ENCODE peak calls at places on chromosomes 12 and 14, in eight cellular contexts. One of them, this sample, is unnamed. For H3K4me1, the result is how much of the 10 kb centered on the place peaks cover.

GRCh38 chr12:64685076-64685475 is 74.1 kb downstream of the GNS start:
- DNase-seq in esophagus muscularis mucosa: no peak
- DNase-seq in lung: no peak
- DNase-seq in adrenal gland: no peak
- DNase-seq in heart right ventricle: no peak
- DNase-seq in CD8-positive, alpha-beta T cell: no peak
- DNase-seq in GM23248: no peak
- DNase-seq in transverse colon: no peak
- DNase-seq in this sample: no peak

GRCh38 chr14:34465069-34465859 is 3.2 kb upstream of the SPTSSA start:
- DNase-seq in GM23248: peak
- DNase-seq in transverse colon: no peak
- DNase-seq in CD8-positive, alpha-beta T cell: no peak
- DNase-seq in heart right ventricle: no peak
- DNase-seq in adrenal gland: no peak
- DNase-seq in esophagus muscularis mucosa: no peak
- DNase-seq in lung: no peak
- DNase-seq in this sample: no peak

GRCh38 chr12:126492181-126492580 is 1426.9 kb downstream of the AACS start:
- DNase-seq in transverse colon: no peak
- DNase-seq in esophagus muscularis mucosa: no peak
- DNase-seq in CD8-positive, alpha-beta T cell: no peak
- DNase-seq in heart right ventricle: no peak
- DNase-seq in GM23248: no peak
- DNase-seq in adrenal gland: no peak
- DNase-seq in lung: no peak
- DNase-seq in this sample: no peak

GRCh38 chr12:111417290-111417689 is 11.6 kb downstream of the SH2B3 start:
- DNase-seq in esophagus muscularis mucosa: no peak
- DNase-seq in lung: no peak
- DNase-seq in heart right ventricle: no peak
- DNase-seq in GM23248: no peak
- DNase-seq in adrenal gland: no peak
- DNase-seq in transverse colon: no peak
- DNase-seq in CD8-positive, alpha-beta T cell: no peak
- DNase-seq in this sample: no peak

GRCh38 chr12:17333287-17333686 is 727.3 kb upstream of the LMO3 start:
- DNase-seq in adrenal gland: no peak
- DNase-seq in CD8-positive, alpha-beta T cell: no peak
- DNase-seq in lung: no peak
- DNase-seq in heart right ventricle: no peak
- DNase-seq in transverse colon: no peak
- DNase-seq in esophagus muscularis mucosa: no peak
- DNase-seq in GM23248: no peak
- DNase-seq in this sample: no peak

GRCh38 chr14:43621282-43621681 is 885.8 kb downstream of the FSCB start:
- DNase-seq in heart right ventricle: no peak
- DNase-seq in esophagus muscularis mucosa: no peak
- DNase-seq in GM23248: no peak
- DNase-seq in transverse colon: no peak
- DNase-seq in lung: no peak
- DNase-seq in adrenal gland: no peak
- DNase-seq in CD8-positive, alpha-beta T cell: no peak
- DNase-seq in this sample: no peak

GRCh38 chr12:21223930-21224329 is 92.9 kb downstream of the SLCO1B1 start:
- DNase-seq in CD8-positive, alpha-beta T cell: no peak
- DNase-seq in transverse colon: no peak
- DNase-seq in GM23248: no peak
- DNase-seq in lung: no peak
- DNase-seq in heart right ventricle: no peak
- DNase-seq in esophagus muscularis mucosa: no peak
- DNase-seq in adrenal gland: no peak
- DNase-seq in this sample: no peak

GRCh38 chr12:79549531-79550271 is 141.1 kb downstream of the PAWR start:
- DNase-seq in GM23248: peak
- DNase-seq in adrenal gland: no peak
- DNase-seq in CD8-positive, alpha-beta T cell: no peak
- DNase-seq in heart right ventricle: no peak
- DNase-seq in esophagus muscularis mucosa: no peak
- DNase-seq in lung: no peak
- DNase-seq in transverse colon: no peak
- DNase-seq in this sample: no peak

GRCh38 chr14:55867726-55868125 is 250.5 kb upstream of the PELI2 start:
- DNase-seq in CD8-positive, alpha-beta T cell: no peak
- DNase-seq in heart right ventricle: no peak
- DNase-seq in adrenal gland: no peak
- DNase-seq in esophagus muscularis mucosa: no peak
- DNase-seq in transverse colon: no peak
- DNase-seq in lung: no peak
- DNase-seq in GM23248: peak
- DNase-seq in this sample: no peak

GRCh38 chr12:113068312-113068935 is 11.9 kb downstream of the DTX1 start:
- DNase-seq in lung: no peak
- DNase-seq in transverse colon: no peak
- DNase-seq in GM23248: no peak
- DNase-seq in esophagus muscularis mucosa: no peak
- DNase-seq in CD8-positive, alpha-beta T cell: no peak
- DNase-seq in adrenal gland: no peak
- DNase-seq in heart right ventricle: no peak
- DNase-seq in this sample: no peak

GRCh38 chr12:113241191-113242017 is 20.1 kb downstream of the TPCN1 start:
- DNase-seq in lung: no peak
- DNase-seq in transverse colon: peak
- DNase-seq in heart right ventricle: no peak
- DNase-seq in esophagus muscularis mucosa: no peak
- DNase-seq in CD8-positive, alpha-beta T cell: no peak
- DNase-seq in adrenal gland: no peak
- DNase-seq in GM23248: peak
- DNase-seq in this sample: peak

GRCh38 chr14:62662811-62663477 is 382.3 kb downstream of the KCNH5 start:
- DNase-seq in transverse colon: no peak
- DNase-seq in lung: no peak
- DNase-seq in heart right ventricle: no peak
- DNase-seq in CD8-positive, alpha-beta T cell: no peak
- DNase-seq in adrenal gland: no peak
- DNase-seq in GM23248: no peak
- DNase-seq in esophagus muscularis mucosa: no peak
- DNase-seq in this sample: no peak

GRCh38 chr14:99257673-99258221 is 14.2 kb downstream of the BCL11B start:
- DNase-seq in transverse colon: no peak
- DNase-seq in adrenal gland: no peak
- DNase-seq in esophagus muscularis mucosa: no peak
- DNase-seq in lung: no peak
- DNase-seq in GM23248: no peak
- DNase-seq in CD8-positive, alpha-beta T cell: no peak
- DNase-seq in heart right ventricle: no peak
- DNase-seq in this sample: no peak

GRCh38 chr14:101120636-101121398 is 217.3 kb upstream of the RTL1 start:
- DNase-seq in CD8-positive, alpha-beta T cell: no peak
- DNase-seq in esophagus muscularis mucosa: peak
- DNase-seq in GM23248: no peak
- DNase-seq in heart right ventricle: peak
- DNase-seq in transverse colon: peak
- DNase-seq in lung: peak
- DNase-seq in adrenal gland: no peak
- DNase-seq in this sample: no peak

GRCh38 chr12:52043386-52044212 is 7.6 kb upstream of the NR4A1 start:
- DNase-seq in GM23248: peak
- DNase-seq in heart right ventricle: peak
- DNase-seq in transverse colon: no peak
- DNase-seq in CD8-positive, alpha-beta T cell: no peak
- DNase-seq in lung: no peak
- DNase-seq in adrenal gland: peak
- DNase-seq in esophagus muscularis mucosa: no peak
- DNase-seq in this sample: peak

GRCh38 chr14:101073598-101073965 is 170.1 kb upstream of the RTL1 start:
- DNase-seq in esophagus muscularis mucosa: no peak
- DNase-seq in heart right ventricle: no peak
- DNase-seq in lung: peak
- DNase-seq in adrenal gland: no peak
- DNase-seq in GM23248: no peak
- DNase-seq in transverse colon: no peak
- DNase-seq in CD8-positive, alpha-beta T cell: no peak
- DNase-seq in this sample: no peak

GRCh38 chr14:39267592-39268112 is 33.9 kb downstream of the MIA2 start:
- DNase-seq in adrenal gland: no peak
- DNase-seq in GM23248: no peak
- DNase-seq in transverse colon: no peak
- DNase-seq in esophagus muscularis mucosa: no peak
- DNase-seq in CD8-positive, alpha-beta T cell: no peak
- DNase-seq in heart right ventricle: no peak
- DNase-seq in lung: no peak
- DNase-seq in this sample: no peak

GRCh38 chr14:74401504-74402241 is 24.3 kb downstream of the SYNDIG1L start:
- DNase-seq in esophagus muscularis mucosa: no peak
- DNase-seq in CD8-positive, alpha-beta T cell: peak
- DNase-seq in GM23248: peak
- DNase-seq in lung: no peak
- DNase-seq in transverse colon: peak
- DNase-seq in heart right ventricle: peak
- DNase-seq in adrenal gland: no peak
- DNase-seq in this sample: no peak

GRCh38 chr12:27221625-27222387 is 22.3 kb upstream of the STK38L start:
- DNase-seq in CD8-positive, alpha-beta T cell: no peak
- DNase-seq in adrenal gland: no peak
- DNase-seq in lung: no peak
- DNase-seq in esophagus muscularis mucosa: no peak
- DNase-seq in heart right ventricle: no peak
- DNase-seq in transverse colon: no peak
- DNase-seq in GM23248: no peak
- DNase-seq in this sample: no peak

GRCh38 chr12:56157201-56158028 is 744 bp upstream of the MYL6 start:
- DNase-seq in transverse colon: peak
- DNase-seq in adrenal gland: peak
- DNase-seq in GM23248: peak
- DNase-seq in esophagus muscularis mucosa: peak
- DNase-seq in lung: peak
- DNase-seq in CD8-positive, alpha-beta T cell: peak
- DNase-seq in heart right ventricle: peak
- DNase-seq in this sample: peak

GRCh38 chr12:106634206-106634605 is 51.4 kb downstream of the RFX4 start:
- DNase-seq in heart right ventricle: no peak
- DNase-seq in CD8-positive, alpha-beta T cell: no peak
- DNase-seq in lung: no peak
- DNase-seq in transverse colon: no peak
- DNase-seq in GM23248: no peak
- DNase-seq in esophagus muscularis mucosa: no peak
- DNase-seq in adrenal gland: no peak
- DNase-seq in this sample: no peak

GRCh38 chr14:55160989-55161388 is 30.4 kb downstream of the DLGAP5 start:
- DNase-seq in GM23248: peak
- DNase-seq in esophagus muscularis mucosa: no peak
- DNase-seq in transverse colon: no peak
- DNase-seq in heart right ventricle: no peak
- DNase-seq in lung: no peak
- DNase-seq in adrenal gland: no peak
- DNase-seq in CD8-positive, alpha-beta T cell: no peak
- DNase-seq in this sample: no peak

GRCh38 chr12:67647547-67648305 is 819 bp upstream of the DYRK2 start:
- DNase-seq in esophagus muscularis mucosa: no peak
- DNase-seq in transverse colon: peak
- DNase-seq in GM23248: peak
- DNase-seq in heart right ventricle: peak
- DNase-seq in CD8-positive, alpha-beta T cell: no peak
- DNase-seq in lung: peak
- DNase-seq in adrenal gland: peak
- DNase-seq in this sample: peak

GRCh38 chr12:65953621-65954020 is 129.3 kb downstream of the HMGA2 start:
- DNase-seq in lung: no peak
- DNase-seq in transverse colon: no peak
- DNase-seq in esophagus muscularis mucosa: no peak
- DNase-seq in GM23248: peak
- DNase-seq in adrenal gland: no peak
- DNase-seq in heart right ventricle: no peak
- DNase-seq in CD8-positive, alpha-beta T cell: no peak
- DNase-seq in this sample: no peak

GRCh38 chr14:100530270-100531072 is 56.7 kb downstream of the BEGAIN start:
- DNase-seq in CD8-positive, alpha-beta T cell: no peak
- DNase-seq in heart right ventricle: no peak
- DNase-seq in lung: peak
- DNase-seq in esophagus muscularis mucosa: no peak
- DNase-seq in adrenal gland: no peak
- DNase-seq in transverse colon: no peak
- DNase-seq in GM23248: no peak
- DNase-seq in this sample: peak

GRCh38 chr12:6550294-6551062 is 5.4 kb downstream of the IFFO1 start:
- DNase-seq in transverse colon: no peak
- DNase-seq in GM23248: no peak
- DNase-seq in lung: no peak
- DNase-seq in esophagus muscularis mucosa: no peak
- DNase-seq in CD8-positive, alpha-beta T cell: no peak
- DNase-seq in heart right ventricle: peak
- DNase-seq in adrenal gland: no peak
- DNase-seq in this sample: no peak
- H3K4me1 ChIP-seq in transverse colon: under half
- H3K4me1 ChIP-seq in GM23248: half or more
- H3K4me1 ChIP-seq in lung: under half
- H3K4me1 ChIP-seq in esophagus muscularis mucosa: half or more
- H3K4me1 ChIP-seq in CD8-positive, alpha-beta T cell: under half
- H3K4me1 ChIP-seq in heart right ventricle: half or more
- H3K4me1 ChIP-seq in adrenal gland: half or more
- H3K4me1 ChIP-seq in this sample: under half

GRCh38 chr12:120228041-120228290 is 27.1 kb upstream of the RPLP0 start:
- DNase-seq in GM23248: no peak
- DNase-seq in transverse colon: no peak
- DNase-seq in adrenal gland: no peak
- DNase-seq in esophagus muscularis mucosa: no peak
- DNase-seq in heart right ventricle: no peak
- DNase-seq in lung: no peak
- DNase-seq in CD8-positive, alpha-beta T cell: no peak
- DNase-seq in this sample: no peak
- H3K4me1 ChIP-seq in GM23248: half or more
- H3K4me1 ChIP-seq in transverse colon: half or more
- H3K4me1 ChIP-seq in adrenal gland: half or more
- H3K4me1 ChIP-seq in esophagus muscularis mucosa: half or more
- H3K4me1 ChIP-seq in heart right ventricle: half or more
- H3K4me1 ChIP-seq in lung: under half
- H3K4me1 ChIP-seq in CD8-positive, alpha-beta T cell: half or more
- H3K4me1 ChIP-seq in this sample: half or more

DNA sequence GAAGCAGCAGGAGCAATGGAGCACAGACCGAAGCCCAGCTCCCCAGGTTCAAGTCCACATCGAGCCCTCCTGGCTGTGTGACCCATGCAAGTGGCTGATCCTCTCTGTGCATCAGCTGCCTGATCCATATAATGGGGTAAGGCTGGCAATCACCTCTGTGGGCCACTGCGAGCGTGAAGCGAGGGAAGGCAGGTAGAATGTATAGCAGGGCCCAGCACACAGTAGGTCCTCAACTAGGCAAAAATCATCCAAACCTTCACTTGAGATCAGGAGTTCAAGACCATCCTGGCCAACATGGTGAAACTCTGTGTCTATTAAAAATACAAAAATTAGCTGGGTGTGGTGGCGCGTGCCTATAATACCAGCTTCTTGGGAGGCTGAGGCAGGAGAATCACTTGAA is 102.6 kb downstream of the SCARB1 start:
- DNase-seq in transverse colon: no peak
- DNase-seq in adrenal gland: no peak
- DNase-seq in heart right ventricle: no peak
- DNase-seq in lung: no peak
- DNase-seq in CD8-positive, alpha-beta T cell: no peak
- DNase-seq in esophagus muscularis mucosa: no peak
- DNase-seq in GM23248: no peak
- DNase-seq in this sample: no peak
- H3K4me1 ChIP-seq in transverse colon: under half
- H3K4me1 ChIP-seq in adrenal gland: under half
- H3K4me1 ChIP-seq in heart right ventricle: under half
- H3K4me1 ChIP-seq in lung: under half
- H3K4me1 ChIP-seq in CD8-positive, alpha-beta T cell: under half
- H3K4me1 ChIP-seq in esophagus muscularis mucosa: half or more
- H3K4me1 ChIP-seq in GM23248: under half
- H3K4me1 ChIP-seq in this sample: under half

GRCh38 chr12:132602578-132603239 is 7.7 kb downstream of the LRCOL1 start:
- DNase-seq in CD8-positive, alpha-beta T cell: no peak
- DNase-seq in GM23248: no peak
- DNase-seq in heart right ventricle: peak
- DNase-seq in lung: no peak
- DNase-seq in esophagus muscularis mucosa: no peak
- DNase-seq in adrenal gland: no peak
- DNase-seq in transverse colon: peak
- DNase-seq in this sample: no peak
- H3K4me1 ChIP-seq in CD8-positive, alpha-beta T cell: under half
- H3K4me1 ChIP-seq in GM23248: under half
- H3K4me1 ChIP-seq in heart right ventricle: under half
- H3K4me1 ChIP-seq in lung: under half
- H3K4me1 ChIP-seq in esophagus muscularis mucosa: under half
- H3K4me1 ChIP-seq in adrenal gland: under half
- H3K4me1 ChIP-seq in transverse colon: under half
- H3K4me1 ChIP-seq in this sample: under half